ENCODE peak calls at places on chromosomes 3 and 15, in eight cellular contexts. S, A, B, K, R, M, C and X are unnamed samples.

GRCh38 chr3:40524222-40524570 is 564 bp upstream of the ZNF621 start:
- DNase-seq in K (no peak), C (no peak), R (no peak), B (no peak), S (no peak), M (no peak), A (peak), X (no peak)

GRCh38 chr15:58284293-58284692 is 146.1 kb downstream of the AQP9 start:
- DNase-seq in B (no peak), R (no peak), K (no peak), A (no peak), M (no peak), S (no peak), C (no peak), X (no peak)

GRCh38 chr15:77352932-77353331 is 67.0 kb downstream of the PEAK1 start:
- DNase-seq in A (no peak), B (no peak), M (no peak), R (no peak), C (no peak), K (no peak), S (no peak), X (no peak)

GRCh38 chr3:25610167-25610566 is 54.5 kb downstream of the TOP2B start:
- DNase-seq in R (no peak), C (no peak), A (no peak), M (no peak), S (no peak), K (no peak), B (no peak), X (no peak)

GRCh38 chr3:53254190-53254809 is 1.5 kb downstream of the TKT start:
- DNase-seq in R (no peak), C (no peak), A (peak), B (no peak), M (no peak), S (no peak), K (no peak), X (peak)

GRCh38 chr3:127170794-127171193 is 22.1 kb upstream of the PRR23E start:
- DNase-seq in M (peak), C (no peak), S (no peak), R (no peak), B (peak), K (no peak), A (peak), X (peak)

GRCh38 chr3:171790574-171790897 is 19.7 kb downstream of the PLD1 start:
- DNase-seq in K (no peak), R (no peak), B (no peak), C (no peak), A (no peak), M (no peak), S (no peak), X (no peak)

GRCh38 chr15:29688981-29689723 is 133.1 kb downstream of the TJP1 start:
- DNase-seq in A (no peak), M (no peak), C (no peak), R (no peak), S (no peak), B (no peak), K (no peak), X (no peak)

GRCh38 chr3:170410428-170411029 is 8.1 kb upstream of the CLDN11 start:
- DNase-seq in K (no peak), B (no peak), R (no peak), A (peak), S (no peak), M (no peak), C (no peak), X (no peak)

GRCh38 chr3:24110051-24110450 is 165.0 kb downstream of the NR1D2 start:
- DNase-seq in C (no peak), K (no peak), R (no peak), S (no peak), M (no peak), A (peak), B (no peak), X (no peak)

GRCh38 chr15:48388937-48389309 is 57.7 kb downstream of the DUT start:
- DNase-seq in C (no peak), R (no peak), K (no peak), S (no peak), A (no peak), M (no peak), B (no peak), X (no peak)

GRCh38 chr3:126523745-126524428 is at the start of gene CHST13:
- DNase-seq in K (no peak), A (peak), B (no peak), R (no peak), M (peak), S (peak), C (no peak), X (peak)

GRCh38 chr3:144491333-144491732 is 519.7 kb downstream of the DIPK2A start:
- DNase-seq in K (no peak), R (no peak), C (no peak), S (no peak), B (no peak), M (no peak), A (peak), X (no peak)

GRCh38 chr3:50213383-50213782 is 8.3 kb downstream of the SLC38A3 start:
- DNase-seq in K (no peak), S (no peak), R (no peak), B (no peak), M (no peak), A (no peak), C (no peak), X (peak)

GRCh38 chr3:36911990-36912804 is 32.7 kb downstream of the TRANK1 start:
- DNase-seq in A (peak), M (no peak), K (no peak), C (no peak), S (no peak), B (no peak), R (no peak), X (no peak)

GRCh38 chr3:152054315-152054714 is 180.9 kb downstream of the SUCNR1 start:
- DNase-seq in M (no peak), R (no peak), C (no peak), S (no peak), A (no peak), B (no peak), K (no peak), X (no peak)

GRCh38 chr3:188052229-188052965 is 101.6 kb upstream of the LPP start:
- DNase-seq in S (peak), A (peak), M (peak), K (peak), R (no peak), B (peak), C (no peak), X (peak)

GRCh38 chr3:188049890-188050530 is 103.9 kb upstream of the LPP start:
- DNase-seq in M (no peak), R (peak), S (peak), C (no peak), A (no peak), K (no peak), B (no peak), X (no peak)

GRCh38 chr3:188053710-188054379 is 100.1 kb upstream of the LPP start:
- DNase-seq in C (no peak), M (no peak), K (no peak), A (no peak), B (no peak), S (no peak), R (no peak), X (no peak)

GRCh38 chr3:188052966-188053340 is 101.0 kb upstream of the LPP start:
- DNase-seq in C (no peak), K (no peak), R (no peak), M (no peak), A (peak), B (no peak), S (no peak), X (no peak)

GRCh38 chr3:188051801-188052228 is 102.1 kb upstream of the LPP start:
- DNase-seq in R (no peak), K (peak), S (peak), C (no peak), M (no peak), A (peak), B (peak), X (no peak)
- H3K27ac ChIP-seq in R (no peak), K (peak), S (peak), C (no peak), M (peak), A (no peak), B (peak), X (no peak)

GRCh38 chr3:118102737-118103136 is 931.9 kb downstream of the IGSF11 start:
- DNase-seq in C (no peak), K (no peak), S (no peak), M (no peak), R (no peak), B (no peak), A (no peak), X (no peak)
- H3K27ac ChIP-seq in C (no peak), K (no peak), S (no peak), M (no peak), R (no peak), B (no peak), A (no peak), X (no peak)

DNA sequence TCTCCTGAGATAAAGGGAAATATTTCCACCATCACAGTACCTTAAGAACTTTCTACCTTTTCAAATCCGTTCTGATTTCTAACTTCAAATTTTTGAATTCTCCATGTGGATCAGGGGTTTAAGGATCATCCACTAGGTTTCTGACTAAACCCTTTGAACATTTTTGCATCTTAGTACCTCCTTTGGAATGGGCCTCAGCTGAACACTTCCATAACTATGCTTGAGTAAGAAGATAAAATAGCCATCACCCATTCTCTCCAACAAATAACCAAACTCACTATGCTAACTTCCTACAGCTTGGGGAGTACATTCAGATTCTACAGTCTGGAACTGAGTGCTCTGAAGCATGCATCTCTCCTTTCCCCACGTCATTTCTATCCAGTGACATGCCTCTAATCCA is 1.3 kb upstream of the NPHP3 start:
- DNase-seq in C (no peak), R (no peak), B (no peak), M (no peak), A (no peak), S (no peak), K (no peak), X (no peak)
- H3K27ac ChIP-seq in C (no peak), R (no peak), B (peak), M (peak), A (peak), S (peak), K (no peak), X (no peak)

GRCh38 chr3:197397812-197398211 is 99.4 kb upstream of the DLG1 start:
- DNase-seq in C (no peak), R (no peak), B (no peak), K (no peak), M (no peak), A (no peak), S (no peak), X (no peak)

GRCh38 chr3:197393711-197394110 is 95.3 kb upstream of the DLG1 start:
- DNase-seq in K (no peak), A (no peak), S (no peak), M (no peak), R (no peak), B (no peak), C (no peak), X (no peak)

GRCh38 chr3:197392961-197393360 is 94.5 kb upstream of the DLG1 start:
- DNase-seq in C (no peak), S (no peak), M (no peak), R (no peak), A (peak), B (no peak), K (no peak), X (no peak)

GRCh38 chr3:197398301-197398878 is 100.0 kb upstream of the DLG1 start:
- DNase-seq in A (no peak), M (no peak), R (no peak), B (no peak), C (no peak), K (no peak), S (no peak), X (no peak)

GRCh38 chr3:197394464-197395321 is 96.3 kb upstream of the DLG1 start:
- DNase-seq in M (no peak), A (peak), S (no peak), B (peak), R (no peak), C (no peak), K (peak), X (no peak)
- H3K27ac ChIP-seq in M (no peak), A (no peak), S (no peak), B (peak), R (no peak), C (no peak), K (peak), X (no peak)